ENCODE peak calls at places on chromosome 6, in six cellular contexts. Y, T, G, M, N and O are unnamed samples.

GRCh38 chr6:152461556-152461955 is 175.6 kb downstream of the SYNE1 start:
- DNase-seq in Y (no peak), T (no peak), G (no peak), M (peak; percentile 17), N (no peak), O (no peak)

GRCh38 chr6:93962566-93962965 is 543.2 kb upstream of the EPHA7 start:
- DNase-seq in Y (no peak), T (no peak), G (no peak), M (no peak), N (no peak), O (no peak)

GRCh38 chr6:158660331-158660730 is 10.5 kb downstream of the SYTL3 start:
- DNase-seq in Y (no peak), T (peak; percentile 48), G (peak; percentile 34), M (peak; percentile 39), N (no peak), O (peak; percentile 19)

GRCh38 chr6:53062369-53062639 is 2.9 kb upstream of the FBXO9 start:
- DNase-seq in Y (no peak), T (no peak), G (no peak), M (no peak), N (no peak), O (no peak)

GRCh38 chr6:139588734-139589418 is 214.4 kb upstream of the CITED2 start:
- DNase-seq in Y (no peak), T (no peak), G (no peak), M (no peak), N (no peak), O (no peak)

GRCh38 chr6:41652876-41653641 is 14.8 kb downstream of the MDFI start:
- DNase-seq in Y (no peak), T (no peak), G (no peak), M (no peak), N (no peak), O (no peak)

GRCh38 chr6:169009658-169010057 is 244.0 kb downstream of the THBS2 start:
- DNase-seq in Y (no peak), T (no peak), G (no peak), M (no peak), N (no peak), O (no peak)

GRCh38 chr6:11414564-11414963 is 123.0 kb upstream of the TMEM170B start:
- DNase-seq in Y (no peak), T (peak; percentile 23), G (no peak), M (no peak), N (no peak), O (no peak)

GRCh38 chr6:144474904-144475303 is 189.8 kb downstream of the UTRN start:
- DNase-seq in Y (no peak), T (no peak), G (no peak), M (no peak), N (no peak), O (peak; percentile 94)

GRCh38 chr6:89035252-89036106 is 45.1 kb upstream of the PNRC1 start:
- DNase-seq in Y (no peak), T (no peak), G (no peak), M (peak; percentile 82), N (no peak), O (no peak)

GRCh38 chr6:43307451-43308100 is 1.1 kb downstream of the CRIP3 start:
- DNase-seq in Y (no peak), T (no peak), G (no peak), M (no peak), N (no peak), O (no peak)

GRCh38 chr6:34680802-34681515 is 15.6 kb downstream of the ILRUN start:
- DNase-seq in Y (no peak), T (peak; percentile 36), G (peak; percentile 17), M (peak; percentile 37), N (no peak), O (no peak)

GRCh38 chr6:121435444-121436069 is at the start of gene GJA1:
- DNase-seq in Y (no peak), T (no peak), G (peak; percentile 15), M (peak; percentile 84), N (no peak), O (no peak)

GRCh38 chr6:8944548-8944947 is 509.2 kb upstream of the SLC35B3 start:
- DNase-seq in Y (no peak), T (no peak), G (no peak), M (no peak), N (no peak), O (no peak)

GRCh38 chr6:17482711-17483110 is 89.3 kb downstream of the CAP2 start:
- DNase-seq in Y (no peak), T (no peak), G (no peak), M (no peak), N (no peak), O (no peak)

GRCh38 chr6:47355496-47355895 is 45.8 kb upstream of the TNFRSF21 start:
- DNase-seq in Y (no peak), T (no peak), G (no peak), M (no peak), N (no peak), O (no peak)

GRCh38 chr6:159979136-159979874 is 10.4 kb downstream of the IGF2R start:
- DNase-seq in Y (peak; percentile 58), T (peak; percentile 79), G (peak; percentile 69), M (peak; percentile 50), N (no peak), O (no peak)

GRCh38 chr6:142377112-142377848 is 75.5 kb downstream of the ADGRG6 start:
- DNase-seq in Y (no peak), T (no peak), G (no peak), M (no peak), N (no peak), O (peak; percentile 9)

GRCh38 chr6:140979642-140980091 is 1153.1 kb upstream of the GJE1 start:
- DNase-seq in Y (no peak), T (no peak), G (no peak), M (peak; percentile 57), N (no peak), O (no peak)

GRCh38 chr6:139603554-139603953 is 229.1 kb upstream of the CITED2 start:
- DNase-seq in Y (no peak), T (no peak), G (no peak), M (no peak), N (no peak), O (no peak)

GRCh38 chr6:118864330-118865166 is 29.4 kb upstream of the ASF1A start:
- DNase-seq in Y (no peak), T (no peak), G (peak; percentile 28), M (no peak), N (no peak), O (no peak)

GRCh38 chr6:36524871-36525270 is 22.4 kb downstream of the STK38 start:
- DNase-seq in Y (no peak), T (no peak), G (no peak), M (no peak), N (no peak), O (no peak)

GRCh38 chr6:142746524-142746923 is 198.5 kb downstream of the HIVEP2 start:
- DNase-seq in Y (no peak), T (peak; percentile 37), G (no peak), M (no peak), N (no peak), O (peak; percentile 27)

GRCh38 chr6:35471836-35472345 is 3.7 kb downstream of the RPL10A start:
- DNase-seq in Y (no peak), T (no peak), G (no peak), M (no peak), N (no peak), O (no peak)

GRCh38 chr6:144476286-144476685 is 191.2 kb downstream of the UTRN start:
- DNase-seq in Y (no peak), T (no peak), G (no peak), M (no peak), N (no peak), O (no peak)